ENCODE peak calls at places on chromosome 17, in five cellular contexts. R is cardiac septum; J is GM04504; B is stimulated activated CD8-positive, alpha-beta memory T cell treated with anti-CD3 and anti-CD28 coated beads, Interleukin-12 subunit alpha, Interleukin-12 subunit beta, amount 100 ng/mL, for 4 hours; Y is stimulated activated CD4-positive, alpha-beta T cell treated with anti-CD3 and anti-CD28 coated beads, Interleukin-12 subunit alpha, Interleukin-12 subunit beta, amount 100 ng/mL, for 48 hours. Q is an unnamed sample.

GRCh38 chr17:48632579-48633265 is 6.6 kb upstream of the HOXB9 start:
- DNase-seq in R (no peak), J (no peak), B (no peak), Y (no peak), Q (no peak)

GRCh38 chr17:49194297-49194607 is 16.1 kb downstream of the GNGT2 start:
- DNase-seq in R (no peak), J (no peak), B (no peak), Y (no peak), Q (no peak)

GRCh38 chr17:68182940-68183551 is 64.8 kb upstream of the AMZ2 start:
- DNase-seq in R (no peak), J (no peak), B (peak), Y (peak), Q (no peak)

GRCh38 chr17:75077490-75078096 is 10.2 kb upstream of the SLC16A5 start:
- DNase-seq in R (peak), J (no peak), B (peak), Y (no peak), Q (no peak)

GRCh38 chr17:29619251-29619650 is 3.5 kb downstream of the CORO6 start:
- DNase-seq in R (no peak), J (no peak), B (no peak), Y (no peak), Q (no peak)

GRCh38 chr17:74089869-74090464 is 113.5 kb upstream of the RPL38 start:
- DNase-seq in R (no peak), J (peak), B (no peak), Y (peak), Q (peak)

GRCh38 chr17:57675427-57675826 is 69.7 kb downstream of the CCDC182 start:
- DNase-seq in R (peak), J (no peak), B (no peak), Y (no peak), Q (no peak)

GRCh38 chr17:66964083-66964771 is at the start of gene CACNG4:
- DNase-seq in R (no peak), J (no peak), B (no peak), Y (no peak), Q (no peak)

GRCh38 chr17:6843241-6843890 is 11.8 kb upstream of the TEKT1 start:
- DNase-seq in R (no peak), J (no peak), B (no peak), Y (no peak), Q (peak)

GRCh38 chr17:50269477-50270429 is 4.5 kb upstream of the TMEM92 start:
- DNase-seq in R (peak), J (peak), B (no peak), Y (peak), Q (peak)

GRCh38 chr17:9072626-9073339 is 51.5 kb downstream of the NTN1 start:
- DNase-seq in R (no peak), J (no peak), B (no peak), Y (no peak), Q (no peak)

GRCh38 chr17:41163828-41164227 is 3.3 kb upstream of the KRTAP4-4 start:
- DNase-seq in R (no peak), J (no peak), B (no peak), Y (no peak), Q (no peak)

GRCh38 chr17:29154516-29155234 is 25.5 kb downstream of the MYO18A start:
- DNase-seq in R (no peak), J (no peak), B (no peak), Y (no peak), Q (no peak)

GRCh38 chr17:65677932-65678331 is 116.5 kb upstream of the AXIN2 start:
- DNase-seq in R (no peak), J (no peak), B (no peak), Y (no peak), Q (no peak)

Q was measured in stromal cell of bone marrow.